ENCODE peak calls at places on chromosomes 5 and 9, in eight cellular contexts. W is upper lobe of right lung; Q is mammary epithelial cell; B is DND-41; D is cardiac muscle cell; I is sigmoid colon; S is effector memory CD4-positive, alpha-beta T cell; X is colonic mucosa. H is an unnamed sample.

GRCh38 chr9:69932901-69933300 is 110.7 kb upstream of the MAMDC2 start:
- DNase-seq in W (no peak), S (no peak), Q (no peak), B (no peak), X (no peak), I (no peak), D (no peak), H (no peak)

GRCh38 chr9:128124873-128125574 is 2.5 kb downstream of the PTGES2 start:
- DNase-seq in I (peak; percentile 80), W (peak; percentile 81), D (peak; percentile 59), Q (peak; percentile 32), S (peak; percentile 21), B (peak; percentile 53), X (peak; percentile 90), H (no peak)

GRCh38 chr9:93600504-93600903 is 24.1 kb downstream of the PHF2 start:
- DNase-seq in Q (no peak), D (no peak), W (no peak), X (peak; percentile 66), B (peak; percentile 18), S (no peak), I (no peak), H (no peak)

GRCh38 chr5:75049581-75050274 is 2.6 kb downstream of the GCNT4 start:
- DNase-seq in X (peak; percentile 79), W (no peak), S (peak; percentile 37), I (no peak), Q (peak; percentile 60), B (peak; percentile 63), D (peak; percentile 55), H (peak; percentile 57)

GRCh38 chr9:134585746-134586706 is 55.6 kb upstream of the COL5A1 start:
- DNase-seq in I (no peak), Q (peak; percentile 6), X (peak; percentile 2), W (peak; percentile 44), S (no peak), B (no peak), D (no peak), H (no peak)

GRCh38 chr5:170275376-170275994 is 22.1 kb downstream of the LCP2 start:
- DNase-seq in S (peak; percentile 72), W (no peak), B (no peak), D (no peak), I (no peak), X (no peak), Q (no peak), H (no peak)

GRCh38 chr5:95884021-95884333 is 61.5 kb upstream of the GLRX start:
- DNase-seq in I (no peak), Q (peak; percentile 56), X (no peak), B (no peak), W (no peak), D (no peak), S (no peak), H (no peak)

GRCh38 chr5:73987915-73988314 is 361.9 kb downstream of the ARHGEF28 start:
- DNase-seq in S (no peak), D (no peak), W (no peak), I (no peak), X (no peak), B (no peak), Q (peak; percentile 52), H (no peak)

GRCh38 chr5:133675376-133676154 is 63.2 kb upstream of the FSTL4 start:
- DNase-seq in W (no peak), I (peak; percentile 27), B (no peak), D (no peak), Q (no peak), S (no peak), X (peak; percentile 12), H (peak; percentile 21)

GRCh38 chr9:111870774-111871542 is 25.7 kb upstream of the UGCG start:
- DNase-seq in X (no peak), S (no peak), W (no peak), Q (no peak), B (no peak), D (no peak), I (no peak), H (no peak)

GRCh38 chr9:109733690-109734089 is 46.3 kb upstream of the PALM2AKAP2 start:
- DNase-seq in Q (peak; percentile 79), I (no peak), D (no peak), S (no peak), X (no peak), W (no peak), B (no peak), H (no peak)

GRCh38 chr5:128436825-128437224 is 101.2 kb downstream of the FBN2 start:
- DNase-seq in W (no peak), X (no peak), B (no peak), Q (peak; percentile 96), D (no peak), I (no peak), S (no peak), H (no peak)

GRCh38 chr9:94623253-94623652 is 16.1 kb downstream of the FBP1 start:
- DNase-seq in D (peak; percentile 79), Q (no peak), I (no peak), X (peak; percentile 82), B (peak; percentile 6), W (peak; percentile 73), S (no peak), H (no peak)

GRCh38 chr5:164027738-164028137 is 522.3 kb downstream of the MAT2B start:
- DNase-seq in B (no peak), I (no peak), X (no peak), Q (peak; percentile 1), W (no peak), D (no peak), S (no peak), H (no peak)
- H3K9me3 ChIP-seq in B (no peaks in the 10 kb centered on the region), I (no peaks in the 10 kb centered on the region), X (no peaks in the 10 kb centered on the region), Q (no peaks in the 10 kb centered on the region), W (no peaks in the 10 kb centered on the region), D (no peaks in the 10 kb centered on the region), S (no peaks in the 10 kb centered on the region), H (no peaks in the 10 kb centered on the region)

DNA sequence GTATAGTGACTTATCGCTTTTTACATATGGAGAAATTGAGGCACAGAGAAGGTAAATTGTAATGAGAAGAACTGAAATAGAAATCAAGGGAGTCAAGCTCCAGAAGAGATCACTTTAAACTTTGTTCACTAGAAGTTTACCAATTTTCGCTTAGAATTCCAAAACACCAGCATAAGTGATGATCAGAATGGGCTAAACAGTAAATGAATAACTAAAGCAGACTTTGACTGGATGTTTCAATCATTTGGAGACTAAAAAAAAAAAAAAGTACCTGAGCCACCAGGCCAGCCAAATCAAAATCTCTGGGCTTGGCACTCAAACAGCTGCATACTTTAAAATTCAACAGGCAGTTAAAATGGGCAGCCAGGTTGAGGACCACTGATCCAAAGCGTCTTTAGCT is 38.2 kb upstream of the FYB1 start:
- DNase-seq in S (no peak), D (no peak), I (no peak), X (no peak), B (no peak), W (no peak), Q (no peak), H (no peak)
- H3K4me1 ChIP-seq in S (no peaks in the 10 kb centered on the region), D (no peaks in the 10 kb centered on the region), I (no peaks in the 10 kb centered on the region), X (no peaks in the 10 kb centered on the region), B (no peaks in the 10 kb centered on the region), W (no peaks in the 10 kb centered on the region), Q (peaks cover 19% of the 10 kb centered on the region), H (peaks cover 3% of the 10 kb centered on the region)

DNA sequence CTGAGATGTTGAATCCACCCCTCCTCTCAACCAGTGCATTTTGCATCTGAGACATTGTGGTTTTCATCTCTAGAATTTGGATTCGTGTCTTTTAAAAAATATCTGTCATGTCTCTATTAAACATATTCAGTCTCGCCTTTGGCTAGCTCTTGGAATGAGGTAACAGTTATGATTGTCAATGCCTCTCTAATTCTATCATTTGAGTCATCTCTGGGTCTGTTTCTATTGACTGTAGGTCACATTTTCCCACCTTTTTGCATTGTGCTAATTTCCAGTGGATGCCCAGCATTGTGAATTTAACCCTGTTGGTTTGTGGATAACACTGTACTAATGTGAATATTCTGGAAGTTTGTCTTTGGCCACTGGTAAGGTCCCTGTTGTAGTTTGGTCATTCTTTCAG is 8.4 kb upstream of the SLC6A3 start:
- DNase-seq in I (no peak), D (no peak), X (no peak), S (no peak), Q (no peak), W (no peak), B (no peak), H (no peak)
- H3K9me3 ChIP-seq in I (peaks cover 3% of the 10 kb centered on the region), D (no peaks in the 10 kb centered on the region), X (no peaks in the 10 kb centered on the region), S (peaks cover 5% of the 10 kb centered on the region), Q (peaks cover 39% of the 10 kb centered on the region), W (peaks cover 10% of the 10 kb centered on the region), B (peaks cover 47% of the 10 kb centered on the region), H (no peaks in the 10 kb centered on the region)

DNA sequence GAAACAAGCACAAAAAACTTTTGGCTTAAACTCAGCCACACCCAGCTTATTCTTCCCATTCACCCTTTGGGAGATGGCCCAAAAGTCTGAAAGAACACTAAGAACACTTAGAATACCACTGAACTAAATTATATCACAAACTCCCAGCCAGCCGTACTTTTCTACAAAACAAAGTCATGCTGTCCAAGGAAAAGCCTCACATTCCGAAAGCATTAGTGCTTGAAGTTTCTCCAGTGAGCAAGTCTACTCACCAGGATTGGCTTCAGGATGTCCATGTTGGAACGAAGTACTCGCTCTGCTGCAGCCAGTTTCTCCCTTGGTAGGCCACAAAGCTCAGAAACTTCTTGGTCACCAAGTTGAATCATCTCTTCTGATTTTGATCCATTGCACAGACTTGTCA is 69.7 kb downstream of the ABCA1 start:
- DNase-seq in X (no peak), W (no peak), B (no peak), I (no peak), D (no peak), S (no peak), Q (peak; percentile 61), H (no peak)
- H3K4me1 ChIP-seq in X (no peaks in the 10 kb centered on the region), W (peaks cover 49% of the 10 kb centered on the region), B (peaks cover 4% of the 10 kb centered on the region), I (no peaks in the 10 kb centered on the region), D (peaks cover 10% of the 10 kb centered on the region), S (no peaks in the 10 kb centered on the region), Q (peaks cover 20% of the 10 kb centered on the region), H (no peaks in the 10 kb centered on the region)

GRCh38 chr9:40927851-40928802 is 200.4 kb downstream of the FOXD4L6 start:
- DNase-seq in Q (no peak), W (no peak), S (no peak), B (no peak), X (no peak), D (no peak), I (no peak), H (no peak)
- H3K9me3 ChIP-seq in Q (peaks cover 5% of the 10 kb centered on the region), W (peaks cover 58% of the 10 kb centered on the region), S (peaks cover 51% of the 10 kb centered on the region), B (no peaks in the 10 kb centered on the region), X (peaks cover 25% of the 10 kb centered on the region), D (peaks cover 48% of the 10 kb centered on the region), I (peaks cover 66% of the 10 kb centered on the region), H (peaks cover 56% of the 10 kb centered on the region)